ENCODE peak calls at places on chromosome 9, in five cellular contexts. K is activated T-helper 1 cell treated with Interleukin-2 at 50 U/mL for 16 hours, A is T-helper 17 cell, U is uterus, O is pons. Y is an unnamed sample.

GRCh38 chr9:119036969-119037368 is 332.3 kb downstream of the BRINP1 start:
- DNase-seq in K (no peak), A (no peak), U (no peak), O (no peak), Y (no peak)

GRCh38 chr9:96476591-96476990 is 26.6 kb downstream of the HABP4 start:
- DNase-seq in K (no peak), A (no peak), U (no peak), O (no peak), Y (no peak)

GRCh38 chr9:112013261-112013660 is 116.6 kb downstream of the UGCG start:
- DNase-seq in K (no peak), A (no peak), U (no peak), O (peak; percentile 59), Y (no peak)

GRCh38 chr9:120846251-120846869 is 3.6 kb upstream of the PSMD5 start:
- DNase-seq in K (no peak), A (no peak), U (no peak), O (no peak), Y (no peak)

GRCh38 chr9:137669261-137669672 is 50.5 kb downstream of the EHMT1 start:
- DNase-seq in K (no peak), A (no peak), U (no peak), O (no peak), Y (no peak)

GRCh38 chr9:75685059-75685458 is 205.4 kb upstream of the PCSK5 start:
- DNase-seq in K (no peak), A (no peak), U (no peak), O (peak; percentile 12), Y (no peak)

GRCh38 chr9:96758845-96759673 is 18.8 kb downstream of the ZNF510 start:
- DNase-seq in K (no peak), A (no peak), U (no peak), O (no peak), Y (no peak)

GRCh38 chr9:76634356-76635054 is 129.7 kb upstream of the PCA3 start:
- DNase-seq in K (no peak), A (no peak), U (no peak), O (no peak), Y (no peak)

GRCh38 chr9:14358523-14358922 is 44.6 kb upstream of the NFIB start:
- DNase-seq in K (no peak), A (no peak), U (no peak), O (no peak), Y (no peak)

GRCh38 chr9:124197177-124198095 is 60.3 kb upstream of the NEK6 start:
- DNase-seq in K (no peak), A (no peak), U (no peak), O (peak; percentile 83), Y (no peak)

GRCh38 chr9:93549636-93550035 is 26.7 kb upstream of the PHF2 start:
- DNase-seq in K (no peak), A (no peak), U (no peak), O (no peak), Y (no peak)

GRCh38 chr9:35813434-35814105 is 1.3 kb downstream of the HINT2 start:
- DNase-seq in K (no peak), A (no peak), U (no peak), O (no peak), Y (no peak)

GRCh38 chr9:94014066-94014654 is 59.0 kb upstream of the BARX1 start:
- DNase-seq in K (no peak), A (no peak), U (no peak), O (peak; percentile 31), Y (no peak)

GRCh38 chr9:133472277-133472645 is 6.6 kb downstream of the SLC2A6 start:
- DNase-seq in K (no peak), A (no peak), U (no peak), O (no peak), Y (no peak)

GRCh38 chr9:126389958-126390357 is 63.3 kb downstream of the MVB12B start:
- DNase-seq in K (no peak), A (no peak), U (no peak), O (no peak), Y (no peak)

GRCh38 chr9:89877051-89878002 is 272.5 kb downstream of the GADD45G start:
- DNase-seq in K (no peak), A (no peak), U (peak; percentile 7), O (no peak), Y (no peak)